ENCODE peak calls at places on chromosomes 13 and 19, in nine cellular contexts. E is upper lobe of right lung; P is thoracic aorta; R is CD8-positive, alpha-beta memory T cell; Z is fibroblast of lung; N is Peyer's patch; B is GM23338; X is PC-9; W is esophagus muscularis mucosa. M is an unnamed sample.

GRCh38 chr13:45119469-45119989 is 781 bp upstream of the GTF2F2 start:
- DNase-seq in E (no peak), P (no peak), R (peak; percentile 87), Z (peak; percentile 79), N (peak; percentile 68), B (no peak), X (no peak), W (no peak), M (peak; percentile 27)

GRCh38 chr19:4866595-4867424 is 657 bp downstream of the PLIN3 start:
- DNase-seq in E (peak; percentile 85), P (no peak), R (peak; percentile 44), Z (peak; percentile 48), N (peak; percentile 82), B (peak; percentile 79), X (no peak), W (no peak), M (peak; percentile 51)

GRCh38 chr19:50478901-50479715 is 2.5 kb upstream of the GARIN5A start:
- DNase-seq in E (peak; percentile 63), P (no peak), R (no peak), Z (peak; percentile 25), N (no peak), B (peak; percentile 89), X (no peak), W (no peak), M (no peak)

GRCh38 chr19:49637865-49638350 is 2.0 kb downstream of the RRAS start:
- DNase-seq in E (peak; percentile 92), P (peak; percentile 55), R (no peak), Z (peak; percentile 75), N (peak; percentile 90), B (peak; percentile 71), X (peak; percentile 64), W (peak; percentile 95), M (peak; percentile 93)

GRCh38 chr19:5804516-5805464 is at the start of gene NRTN:
- DNase-seq in E (peak; percentile 74), P (no peak), R (peak; percentile 37), Z (no peak), N (peak; percentile 70), B (peak; percentile 75), X (no peak), W (no peak), M (peak; percentile 40)

GRCh38 chr13:48235100-48235813 is 2.3 kb downstream of the ITM2B start:
- DNase-seq in E (no peak), P (no peak), R (no peak), Z (peak; percentile 58), N (peak; percentile 67), B (peak; percentile 65), X (peak; percentile 39), W (no peak), M (peak; percentile 55)

GRCh38 chr13:62320731-62321130 is 905.1 kb upstream of the PCDH20 start:
- DNase-seq in E (no peak), P (no peak), R (no peak), Z (no peak), N (no peak), B (no peak), X (no peak), W (no peak), M (no peak)

GRCh38 chr13:58855283-58855682 is 1223.7 kb downstream of the PCDH17 start:
- DNase-seq in E (no peak), P (no peak), R (no peak), Z (peak; percentile 80), N (no peak), B (no peak), X (no peak), W (no peak), M (no peak)

GRCh38 chr19:54654447-54655321 is 8.1 kb upstream of the LILRB4 start:
- DNase-seq in E (no peak), P (no peak), R (no peak), Z (no peak), N (peak; percentile 19), B (peak; percentile 20), X (no peak), W (no peak), M (no peak)

GRCh38 chr13:35741657-35742056 is 265.2 kb upstream of the MAB21L1 start:
- DNase-seq in E (no peak), P (no peak), R (no peak), Z (no peak), N (no peak), B (no peak), X (no peak), W (peak; percentile 60), M (no peak)

GRCh38 chr19:31002852-31003251 is 346.4 kb downstream of the TSHZ3 start:
- DNase-seq in E (no peak), P (no peak), R (no peak), Z (no peak), N (no peak), B (peak; percentile 57), X (no peak), W (no peak), M (no peak)

GRCh38 chr13:40208517-40208916 is 457.9 kb downstream of the FOXO1 start:
- DNase-seq in E (no peak), P (no peak), R (no peak), Z (no peak), N (no peak), B (no peak), X (no peak), W (no peak), M (no peak)

GRCh38 chr19:42279148-42279901 is 10.3 kb downstream of the CIC start:
- DNase-seq in E (no peak), P (no peak), R (no peak), Z (no peak), N (peak; percentile 50), B (peak; percentile 51), X (no peak), W (no peak), M (no peak)

GRCh38 chr19:49514151-49514550 is 1.7 kb downstream of the FCGRT start:
- DNase-seq in E (peak; percentile 70), P (no peak), R (no peak), Z (no peak), N (no peak), B (no peak), X (no peak), W (no peak), M (no peak)

GRCh38 chr13:36412736-36413135 is 19.6 kb upstream of the CCNA1 start:
- DNase-seq in E (no peak), P (no peak), R (no peak), Z (peak; percentile 68), N (no peak), B (no peak), X (no peak), W (no peak), M (no peak)

GRCh38 chr13:29578300-29579048 is 17.0 kb downstream of the SLC7A1 start:
- DNase-seq in E (no peak), P (no peak), R (no peak), Z (no peak), N (no peak), B (no peak), X (no peak), W (no peak), M (peak; percentile 46)

GRCh38 chr19:49425922-49426592 is 869 bp downstream of the GFY start:
- DNase-seq in E (no peak), P (no peak), R (no peak), Z (no peak), N (no peak), B (peak; percentile 98), X (no peak), W (no peak), M (no peak)

GRCh38 chr13:114119196-114119595 is 13.2 kb downstream of the RASA3 start:
- DNase-seq in E (no peak), P (no peak), R (no peak), Z (peak; percentile 95), N (no peak), B (peak; percentile 95), X (no peak), W (no peak), M (no peak)

GRCh38 chr13:28540612-28541011 is 45.7 kb upstream of the FLT1 start:
- DNase-seq in E (no peak), P (no peak), R (no peak), Z (no peak), N (no peak), B (no peak), X (no peak), W (peak; percentile 68), M (no peak)

DNA sequence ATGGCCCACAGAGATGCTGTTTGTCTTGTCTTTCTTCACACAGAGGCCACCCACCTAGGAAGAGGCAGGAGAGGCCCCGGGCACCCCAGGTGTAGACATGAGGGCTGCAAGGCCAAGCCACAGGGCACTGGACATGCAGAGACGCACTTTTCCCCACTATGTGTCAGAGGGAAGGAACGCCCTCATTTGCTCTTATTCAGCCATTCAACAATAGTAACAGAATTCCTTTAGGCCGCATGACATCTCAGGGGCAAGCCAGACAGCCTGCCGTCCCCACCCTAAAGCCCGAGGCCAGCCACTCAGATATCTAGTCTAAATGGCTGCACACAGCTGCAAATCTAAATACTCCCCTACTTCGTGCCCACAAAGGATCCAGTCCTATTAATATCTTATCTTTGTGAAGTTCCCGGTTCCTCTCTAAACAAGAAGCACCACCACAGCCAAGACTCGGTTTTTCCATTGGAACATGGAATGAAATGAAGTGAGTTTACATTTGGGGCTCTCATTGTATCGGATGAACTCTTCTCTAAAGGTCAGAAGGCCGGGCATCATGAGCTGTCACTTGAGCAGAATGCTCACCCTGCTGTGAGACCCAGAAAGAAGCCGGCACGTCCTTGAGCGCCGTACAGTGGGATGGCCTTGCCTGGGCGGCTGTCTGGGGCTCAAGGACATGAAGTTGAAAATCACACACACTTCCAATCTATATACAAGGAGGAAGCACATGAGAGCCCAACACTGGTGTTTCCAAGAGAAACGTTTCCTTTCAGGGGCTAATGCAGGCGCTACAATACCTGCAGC is 19.7 kb downstream of the COL4A1 start:
- DNase-seq in E (no peak), P (no peak), R (no peak), Z (peak; percentile 74), N (peak; percentile 26), B (no peak), X (peak; percentile 93), W (no peak), M (no peak)
- H3K27ac ChIP-seq in E (no peak overlapping the region), P (peak overlapping the region; percentile 62), R (no peak overlapping the region), Z (no peak overlapping the region), N (peak overlapping the region; percentile 11), B (no peak overlapping the region), X (peak overlapping the region; percentile 56), W (peak overlapping the region; percentile 52), M (no peak overlapping the region)

GRCh38 chr13:46554971-46555370 is 2.0 kb downstream of the LRCH1 start:
- DNase-seq in E (no peak), P (no peak), R (no peak), Z (peak; percentile 16), N (no peak), B (no peak), X (no peak), W (no peak), M (no peak)
- H3K4me1 ChIP-seq in E (peaks cover 15% of the 10 kb centered on the region), P (peaks cover 14% of the 10 kb centered on the region), R (peaks cover 34% of the 10 kb centered on the region), Z (peaks cover 3% of the 10 kb centered on the region), N (peaks cover 27% of the 10 kb centered on the region), B (peaks cover 19% of the 10 kb centered on the region), X (peaks cover 23% of the 10 kb centered on the region), W (peaks cover 23% of the 10 kb centered on the region), M (peaks cover 7% of the 10 kb centered on the region)

GRCh38 chr19:12975221-12975756 is 5.9 kb downstream of the DAND5 start:
- DNase-seq in E (no peak), P (no peak), R (no peak), Z (no peak), N (no peak), B (no peak), X (no peak), W (no peak), M (no peak)
- H3K27ac ChIP-seq in E (no peak overlapping the region), P (no peak overlapping the region), R (no peak overlapping the region), Z (no peak overlapping the region), N (no peak overlapping the region), B (no peak overlapping the region), X (no peak overlapping the region), W (no peak overlapping the region), M (no peak overlapping the region)

DNA sequence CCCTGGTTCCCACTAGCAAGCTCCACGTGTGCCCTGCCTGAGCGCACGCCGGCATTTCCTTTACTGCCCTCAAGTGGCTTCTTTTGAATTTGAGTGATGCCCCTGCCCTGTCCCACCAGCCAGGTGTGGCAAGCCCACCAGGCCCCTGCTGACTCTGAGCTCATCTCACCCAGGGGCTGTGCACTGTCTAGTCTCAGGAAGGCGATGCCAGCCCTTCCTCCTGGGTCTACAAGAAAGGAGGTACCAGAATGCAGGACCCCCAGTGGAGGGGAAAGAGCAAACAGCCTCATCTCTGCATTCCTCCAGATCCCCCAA is 17.3 kb upstream of the EPHX3 start:
- DNase-seq in E (no peak), P (no peak), R (no peak), Z (no peak), N (no peak), B (no peak), X (no peak), W (no peak), M (no peak)
- H3K4me1 ChIP-seq in E (peaks cover 58% of the 10 kb centered on the region), P (peaks cover 64% of the 10 kb centered on the region), R (no peaks in the 10 kb centered on the region), Z (peaks cover 64% of the 10 kb centered on the region), N (peaks cover 58% of the 10 kb centered on the region), B (peaks cover 6% of the 10 kb centered on the region), X (peaks cover 39% of the 10 kb centered on the region), W (peaks cover 87% of the 10 kb centered on the region), M (peaks cover 8% of the 10 kb centered on the region)